ENCODE peak calls at places on chromosomes 12 and 14, in seven cellular contexts. M, S, B, U, N, K and H are unnamed samples.

GRCh38 chr12:9049520-9050133 is 60.3 kb downstream of the KLRG1 start:
- DNase-seq in M (no peak), S (no peak), B (peak), U (peak), N (peak), K (no peak), H (peak)

GRCh38 chr14:74038015-74038859 is 19.1 kb downstream of the BBOF1 start:
- DNase-seq in M (no peak), S (no peak), B (peak), U (peak), N (peak), K (no peak), H (peak)

GRCh38 chr14:103158688-103159087 is 35.4 kb downstream of the TNFAIP2 start:
- DNase-seq in M (no peak), S (no peak), B (no peak), U (no peak), N (no peak), K (no peak), H (no peak)

GRCh38 chr12:54925319-54925718 is 59.2 kb downstream of the TESPA1 start:
- DNase-seq in M (no peak), S (no peak), B (no peak), U (no peak), N (no peak), K (no peak), H (no peak)

GRCh38 chr14:68589447-68590232 is 203.2 kb downstream of the ZFP36L1 start:
- DNase-seq in M (no peak), S (no peak), B (no peak), U (peak), N (no peak), K (peak), H (peak)

GRCh38 chr14:49896956-49897355 is 4.1 kb downstream of the ARF6 start:
- DNase-seq in M (no peak), S (no peak), B (no peak), U (no peak), N (no peak), K (no peak), H (no peak)

GRCh38 chr14:53714495-53715389 is 241.9 kb downstream of the BMP4 start:
- DNase-seq in M (no peak), S (no peak), B (no peak), U (no peak), N (no peak), K (no peak), H (peak)

GRCh38 chr12:76084277-76085158 is at the start of gene NAP1L1:
- DNase-seq in M (peak), S (peak), B (peak), U (peak), N (peak), K (peak), H (peak)

GRCh38 chr12:106861984-106862894 is 87.8 kb downstream of the RIC8B start:
- DNase-seq in M (no peak), S (no peak), B (no peak), U (peak), N (peak), K (no peak), H (peak)

GRCh38 chr14:65927871-65928270 is 515.3 kb downstream of the FUT8 start:
- DNase-seq in M (peak), S (peak), B (no peak), U (no peak), N (no peak), K (no peak), H (no peak)

GRCh38 chr14:30223385-30223785 is 295.7 kb upstream of the PRKD1 start:
- DNase-seq in M (no peak), S (no peak), B (peak), U (peak), N (peak), K (peak), H (peak)

GRCh38 chr14:21964180-21964579 is 290.6 kb upstream of the OR4E1 start:
- DNase-seq in M (no peak), S (no peak), B (no peak), U (no peak), N (no peak), K (no peak), H (no peak)

GRCh38 chr14:29627141-29627540 is 300.5 kb downstream of the PRKD1 start:
- DNase-seq in M (no peak), S (no peak), B (no peak), U (no peak), N (no peak), K (no peak), H (no peak)

GRCh38 chr14:54683882-54684794 is 117.2 kb downstream of the SAMD4A start:
- DNase-seq in M (no peak), S (no peak), B (no peak), U (peak), N (peak), K (peak), H (peak)

GRCh38 chr12:34033628-34034296 is 11.5 kb downstream of the ALG10 start:
- DNase-seq in M (no peak), S (no peak), B (peak), U (peak), N (no peak), K (no peak), H (peak)

GRCh38 chr14:95018845-95019244 is 138.5 kb downstream of the DICER1 start:
- DNase-seq in M (no peak), S (no peak), B (no peak), U (peak), N (no peak), K (no peak), H (no peak)

GRCh38 chr12:45637706-45638105 is 91.8 kb upstream of the ARID2 start:
- DNase-seq in M (no peak), S (no peak), B (no peak), U (peak), N (peak), K (no peak), H (peak)

GRCh38 chr12:47551426-47551851 is 154.4 kb downstream of the RPAP3 start:
- DNase-seq in M (no peak), S (no peak), B (no peak), U (peak), N (no peak), K (peak), H (peak)

GRCh38 chr14:88765130-88765529 is 27.6 kb downstream of the EML5 start:
- DNase-seq in M (no peak), S (no peak), B (peak), U (peak), N (no peak), K (no peak), H (no peak)

GRCh38 chr12:1935700-1936378 is 17.4 kb upstream of the CACNA2D4 start:
- DNase-seq in M (no peak), S (no peak), B (no peak), U (no peak), N (no peak), K (no peak), H (no peak)

GRCh38 chr14:64726585-64726890 is 22.3 kb downstream of the PLEKHG3 start:
- DNase-seq in M (peak), S (no peak), B (peak), U (peak), N (no peak), K (no peak), H (peak)

GRCh38 chr12:8681129-8681902 is 16.5 kb upstream of the RIMKLB start:
- DNase-seq in M (no peak), S (no peak), B (no peak), U (peak), N (no peak), K (peak), H (no peak)

GRCh38 chr14:53900499-53900898 is 56.1 kb downstream of the BMP4 start:
- DNase-seq in M (no peak), S (no peak), B (no peak), U (peak), N (no peak), K (peak), H (peak)

GRCh38 chr12:113097716-113098427 is 37.7 kb downstream of the RASAL1 start:
- DNase-seq in M (no peak), S (no peak), B (no peak), U (peak), N (no peak), K (peak), H (peak)

GRCh38 chr12:75955251-75955650 is 76.3 kb downstream of the PHLDA1 start:
- DNase-seq in M (no peak), S (no peak), B (no peak), U (no peak), N (no peak), K (no peak), H (no peak)

GRCh38 chr12:11174022-11174421 is 3.0 kb downstream of the SMIM10L1 start:
- DNase-seq in M (no peak), S (no peak), B (no peak), U (peak), N (no peak), K (no peak), H (peak)

GRCh38 chr12:93783827-93784226 is 106.7 kb downstream of the CRADD start:
- DNase-seq in M (peak), S (no peak), B (no peak), U (no peak), N (no peak), K (no peak), H (peak)

GRCh38 chr14:60253649-60254048 is 4.6 kb downstream of the PPM1A start:
- DNase-seq in M (no peak), S (no peak), B (no peak), U (no peak), N (no peak), K (no peak), H (no peak)

GRCh38 chr12:13504074-13504473 is 307.5 kb downstream of the EMP1 start:
- DNase-seq in M (no peak), S (no peak), B (no peak), U (peak), N (no peak), K (no peak), H (no peak)

GRCh38 chr12:7017870-7018349 is 366 bp downstream of the LPCAT3 start:
- DNase-seq in M (peak), S (no peak), B (no peak), U (peak), N (no peak), K (no peak), H (no peak)

GRCh38 chr12:31590730-31591307 is at the start of gene DENND5B:
- DNase-seq in M (peak), S (no peak), B (peak), U (peak), N (no peak), K (peak), H (peak)